ENCODE peak calls at places on chromosomes 3 and 15, in nine cellular contexts. S is WERI-Rb-1, H is osteocyte, F is astrocyte, J is OCI-LY7, V is astrocyte of the cerebellum, M is epithelial cell of esophagus, Z is fibroblast of mammary gland, Q is brain microvascular endothelial cell. A is an unnamed sample.

GRCh38 chr3:44184319-44184953 is 57.2 kb upstream of the TOPAZ1 start:
- DNase-seq in H (no peak), F (no peak), M (no peak), Z (no peak), J (peak; percentile 18), Q (no peak), S (no peak), V (no peak), A (no peak)

GRCh38 chr15:68609618-68610017 is 30.8 kb downstream of the CORO2B start:
- DNase-seq in F (no peak), Z (peak; percentile 97), S (no peak), H (no peak), Q (no peak), M (no peak), V (no peak), J (no peak), A (peak; percentile 51)

GRCh38 chr15:79282371-79283251 is at the start of gene ANKRD34C:
- DNase-seq in M (no peak), F (no peak), J (no peak), S (peak; percentile 34), Q (no peak), Z (no peak), V (no peak), H (no peak), A (peak; percentile 43)

GRCh38 chr3:126339466-126339865 is 17.7 kb downstream of the KLF15 start:
- DNase-seq in F (no peak), Q (no peak), V (no peak), S (no peak), M (no peak), J (no peak), H (no peak), Z (no peak), A (no peak)

GRCh38 chr3:57078366-57079220 is 18.1 kb downstream of the SPATA12 start:
- DNase-seq in Z (peak; percentile 82), M (peak; percentile 42), H (no peak), V (no peak), Q (peak; percentile 66), J (peak; percentile 84), S (peak; percentile 53), F (peak; percentile 41), A (peak; percentile 58)

GRCh38 chr3:59101091-59101738 is 51.4 kb upstream of the CFAP20DC start:
- DNase-seq in V (no peak), H (no peak), S (no peak), Q (no peak), F (peak; percentile 47), Z (no peak), J (no peak), M (peak; percentile 95), A (no peak)

GRCh38 chr3:194279106-194279505 is 72.0 kb downstream of the CPN2 start:
- DNase-seq in H (no peak), J (no peak), M (no peak), F (no peak), V (no peak), S (no peak), Q (no peak), Z (no peak), A (no peak)

GRCh38 chr3:12947504-12948369 is 106.4 kb upstream of the RPL32 start:
- DNase-seq in H (no peak), V (no peak), S (no peak), F (peak; percentile 62), M (peak; percentile 86), J (no peak), Z (peak; percentile 64), Q (peak; percentile 44), A (no peak)

GRCh38 chr15:55737373-55737772 is 5.6 kb downstream of the PRTG start:
- DNase-seq in J (no peak), F (peak; percentile 63), Q (peak; percentile 19), S (no peak), V (no peak), Z (no peak), H (no peak), M (no peak), A (peak; percentile 23)

DNA sequence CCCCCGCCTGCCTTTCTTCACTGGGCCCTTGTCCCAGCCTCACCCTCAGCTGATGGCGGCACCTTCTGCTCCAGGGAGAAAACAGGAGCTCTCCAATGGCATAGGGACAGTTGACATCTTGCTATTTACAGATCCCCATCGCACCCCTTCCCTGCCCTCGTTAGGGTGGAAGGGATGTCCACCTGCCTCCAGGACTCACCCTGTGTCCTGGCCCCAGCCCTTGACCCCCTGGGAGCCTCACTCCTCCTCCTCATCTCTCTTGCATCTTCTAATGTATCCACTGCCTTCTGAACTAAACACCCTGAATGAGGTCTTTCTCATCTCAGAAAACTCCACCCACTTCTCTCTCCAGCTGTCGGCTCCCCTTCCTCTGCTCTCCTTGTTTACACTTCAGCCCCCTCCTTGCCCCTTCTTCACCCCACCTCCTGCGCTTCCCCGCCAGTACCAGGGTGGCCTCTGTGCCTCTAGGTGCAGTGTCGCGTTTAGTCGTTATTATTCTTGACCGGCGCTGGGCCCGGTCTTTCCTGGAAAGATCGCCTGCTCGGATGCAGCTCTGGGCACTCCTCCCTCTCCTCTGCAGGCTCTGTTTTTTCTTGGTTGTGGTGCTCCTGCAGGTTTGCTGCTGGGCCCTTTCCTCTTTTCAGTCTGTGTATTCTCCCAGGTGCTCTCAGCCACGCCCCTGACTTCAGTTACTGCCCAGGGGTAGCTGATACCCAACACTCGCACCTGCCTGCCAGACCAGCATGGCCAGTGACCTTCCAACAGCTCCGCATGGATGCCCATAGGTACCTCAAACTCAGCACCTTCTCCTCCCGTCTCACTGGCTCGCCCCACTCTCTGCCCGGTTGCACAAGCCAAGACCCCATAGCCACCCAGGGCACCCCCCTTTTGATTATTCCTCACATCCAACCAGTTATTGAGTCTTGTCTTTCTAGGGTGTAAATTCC is 42.9 kb downstream of the PML start:
- DNase-seq in S (no peak), H (peak; percentile 78), Q (no peak), F (no peak), Z (no peak), V (no peak), J (no peak), M (no peak), A (no peak)
- TF ChIP-seq CTCF in S (no peak), H (no peak), Q (no peak), F (no peak), Z (no peak), V (no peak), J (peak; percentile 1), M (no peak), A (no peak)

GRCh38 chr3:129246636-129247035 is 2.8 kb upstream of the COPG1 start:
- DNase-seq in Z (no peak), V (no peak), Q (no peak), F (no peak), M (no peak), H (no peak), J (no peak), S (no peak), A (no peak)

GRCh38 chr3:129248286-129248979 is 973 bp upstream of the COPG1 start:
- DNase-seq in V (no peak), Q (no peak), Z (no peak), H (no peak), M (no peak), J (no peak), S (no peak), F (no peak), A (no peak)

GRCh38 chr3:129245141-129245540 is 4.3 kb upstream of the COPG1 start:
- DNase-seq in Q (no peak), J (no peak), S (no peak), H (no peak), F (no peak), Z (peak; percentile 41), V (no peak), M (peak; percentile 84), A (no peak)

GRCh38 chr3:129252748-129253147 is 3.3 kb downstream of the COPG1 start:
- DNase-seq in H (no peak), V (no peak), Q (no peak), S (no peak), Z (no peak), M (no peak), F (no peak), J (no peak), A (no peak)

GRCh38 chr3:129249284-129250065 is at the start of gene COPG1:
- DNase-seq in Q (peak; percentile 84), H (peak; percentile 96), V (peak; percentile 67), Z (peak; percentile 86), F (peak; percentile 65), J (peak; percentile 92), M (peak; percentile 83), S (peak; percentile 85), A (peak; percentile 86)
- TF ChIP-seq CTCF in Q (no peak), H (no peak), V (no peak), Z (no peak), F (no peak), J (no peak), M (no peak), S (no peak), A (no peak)

GRCh38 chr3:99021466-99021865 is 120.0 kb upstream of the DCBLD2 start:
- DNase-seq in F (no peak), H (no peak), S (no peak), Z (no peak), J (no peak), Q (no peak), M (no peak), V (no peak), A (no peak)

DNA sequence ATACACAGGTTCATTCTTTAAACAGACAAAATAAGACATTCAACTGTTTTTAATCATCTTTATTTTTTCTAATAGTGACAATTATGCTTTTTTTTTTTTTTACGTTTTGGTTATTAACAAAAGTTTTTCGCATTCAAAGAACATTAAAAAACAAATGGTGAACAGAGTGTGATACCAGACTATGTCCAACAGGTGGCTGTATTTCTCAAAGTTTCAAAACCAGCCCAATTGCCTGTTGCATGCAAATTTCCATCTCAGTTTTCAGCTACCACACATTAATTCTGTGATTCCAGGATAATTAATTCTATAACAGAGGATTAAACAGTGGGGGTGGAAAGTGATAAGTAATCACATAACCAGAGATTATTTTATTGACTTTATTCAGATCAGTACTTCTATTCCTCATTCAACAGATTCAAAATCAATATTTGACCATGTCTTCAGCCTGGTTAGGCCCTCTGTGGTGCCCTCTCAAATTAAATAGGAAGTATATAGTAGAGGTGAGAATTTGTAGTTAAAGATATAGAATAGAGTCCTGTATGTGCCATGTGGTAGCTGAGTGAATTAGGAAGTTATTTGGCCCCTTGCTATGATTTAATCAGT is 122.2 kb upstream of the DCBLD2 start:
- DNase-seq in S (no peak), V (peak; percentile 36), J (peak; percentile 64), H (no peak), Z (peak; percentile 60), M (peak; percentile 48), F (peak; percentile 28), Q (peak; percentile 39), A (no peak)
- TF ChIP-seq CTCF in S (peak; percentile 41), V (peak; percentile 58), J (peak; percentile 92), H (peak; percentile 77), Z (peak; percentile 69), M (peak; percentile 71), F (peak; percentile 74), Q (peak; percentile 61), A (peak; percentile 59)

DNA sequence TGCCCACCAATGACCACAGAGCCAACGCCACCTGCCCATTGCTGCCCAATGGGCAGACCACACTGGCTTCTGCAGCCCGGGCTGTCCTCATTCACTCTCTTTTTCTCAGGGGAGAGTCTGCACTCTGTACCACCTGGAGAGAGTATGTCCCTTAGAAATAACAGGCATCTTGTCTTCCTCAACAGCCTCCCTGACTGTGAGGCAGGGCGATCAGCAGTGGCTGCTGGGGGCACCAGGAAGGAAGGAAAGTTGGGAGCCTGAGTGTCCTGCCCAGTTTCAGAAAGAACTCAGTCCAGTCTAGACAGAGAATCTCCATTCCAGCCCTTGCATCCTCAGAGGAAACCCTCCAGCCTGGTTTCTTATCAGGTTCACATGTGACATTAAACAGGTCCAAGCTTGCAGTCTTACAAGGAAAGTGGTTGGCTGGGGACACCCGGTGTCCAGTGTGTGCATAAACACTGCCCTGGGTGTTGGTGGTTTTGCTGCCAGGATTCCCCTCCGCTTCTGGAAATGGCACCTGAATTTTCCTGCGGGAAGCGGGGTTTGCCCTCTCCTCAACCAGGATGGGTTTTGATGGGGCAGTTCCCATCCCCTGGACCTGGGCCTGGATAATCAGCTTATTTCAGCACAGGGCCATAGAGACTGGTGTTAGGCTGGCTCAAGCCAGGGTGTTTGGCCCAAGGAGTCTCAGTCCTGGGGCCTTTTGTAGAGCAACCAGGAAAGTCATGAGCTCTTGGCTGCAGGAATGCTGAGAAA is 37.1 kb downstream of the SSUH2 start:
- DNase-seq in Q (peak; percentile 80), Z (peak; percentile 78), H (peak; percentile 85), V (peak; percentile 64), F (peak; percentile 68), M (peak; percentile 81), J (no peak), S (peak; percentile 58), A (peak; percentile 53)
- TF ChIP-seq CTCF in Q (peak; percentile 85), Z (peak; percentile 71), H (peak; percentile 82), V (peak; percentile 75), F (peak; percentile 68), M (peak; percentile 72), J (no peak), S (peak; percentile 76), A (peak; percentile 62)

A was measured in nephron progenitor cell.